ENCODE peak calls at places on chromosomes 2 and 18, in ten cellular contexts. K is IMR-90, F is HFF-Myc, V is endothelial cell, M is PC-9, R is WTC11, W is cardiac fibroblast, G is neural crest cell, C is colonic mucosa, J is AG10803. T is an unnamed sample.

GRCh38 chr2:176187306-176188217 is 906 bp upstream of the HOXD1 start:
- DNase-seq in K (no peak), F (no peak), V (peak; percentile 33), M (no peak), R (peak; percentile 24), W (no peak), G (no peak), C (peak; percentile 60), J (no peak), T (peak; percentile 31)

GRCh38 chr2:190272457-190272842 is 47.2 kb downstream of the HIBCH start:
- DNase-seq in K (no peak), F (no peak), V (no peak), M (no peak), R (no peak), W (no peak), G (no peak), C (no peak), J (no peak), T (no peak)

GRCh38 chr2:96527052-96527964 is 9.2 kb upstream of the ARID5A start:
- DNase-seq in K (peak; percentile 18), F (no peak), V (peak; percentile 59), M (no peak), R (peak; percentile 59), W (peak; percentile 29), G (peak; percentile 53), C (no peak), J (no peak), T (peak; percentile 47)

GRCh38 chr2:10331033-10331701 is 28.5 kb downstream of the HPCAL1 start:
- DNase-seq in K (no peak), F (no peak), V (no peak), M (peak; percentile 93), R (peak; percentile 42), W (peak; percentile 22), G (no peak), C (peak; percentile 78), J (peak; percentile 30), T (peak; percentile 47)

GRCh38 chr18:48785091-48785614 is 165.6 kb downstream of the SMAD7 start:
- DNase-seq in K (no peak), F (no peak), V (no peak), M (no peak), R (no peak), W (no peak), G (no peak), C (no peak), J (no peak), T (no peak)

GRCh38 chr2:231563378-231563961 is 29.2 kb upstream of the TEX44 start:
- DNase-seq in K (peak; percentile 57), F (peak; percentile 35), V (peak; percentile 56), M (peak; percentile 61), R (peak; percentile 82), W (peak; percentile 65), G (peak; percentile 43), C (peak; percentile 38), J (peak; percentile 46), T (peak; percentile 60)

GRCh38 chr2:156145469-156145868 is 187.1 kb downstream of the NR4A2 start:
- DNase-seq in K (no peak), F (no peak), V (no peak), M (no peak), R (no peak), W (no peak), G (no peak), C (no peak), J (no peak), T (no peak)

GRCh38 chr18:21452381-21452780 is 148.1 kb downstream of the ESCO1 start:
- DNase-seq in K (no peak), F (no peak), V (no peak), M (no peak), R (no peak), W (no peak), G (no peak), C (no peak), J (no peak), T (no peak)

GRCh38 chr18:47767699-47768098 is 162.8 kb downstream of the SMAD2 start:
- DNase-seq in K (no peak), F (no peak), V (no peak), M (no peak), R (no peak), W (no peak), G (no peak), C (no peak), J (no peak), T (no peak)

GRCh38 chr18:3511980-3512379 is 62.0 kb downstream of the TGIF1 start:
- DNase-seq in K (peak; percentile 68), F (peak; percentile 31), V (no peak), M (peak; percentile 51), R (no peak), W (peak; percentile 74), G (no peak), C (no peak), J (peak; percentile 83), T (no peak)

GRCh38 chr2:149020432-149020851 is 18.1 kb upstream of the LYPD6B start:
- DNase-seq in K (no peak), F (no peak), V (no peak), M (no peak), R (no peak), W (no peak), G (no peak), C (peak; percentile 70), J (no peak), T (no peak)

GRCh38 chr2:216109962-216110614 is 940 bp downstream of the XRCC5 start:
- DNase-seq in K (peak; percentile 75), F (no peak), V (no peak), M (no peak), R (no peak), W (peak; percentile 70), G (no peak), C (no peak), J (peak; percentile 76), T (no peak)

GRCh38 chr2:41963661-41964525 is 83.9 kb upstream of the PKDCC start:
- DNase-seq in K (peak; percentile 26), F (no peak), V (peak; percentile 43), M (no peak), R (peak; percentile 49), W (no peak), G (peak; percentile 31), C (peak; percentile 94), J (peak; percentile 89), T (no peak)

GRCh38 chr2:200616193-200616592 is 30.4 kb downstream of the AOX1 start:
- DNase-seq in K (no peak), F (no peak), V (no peak), M (no peak), R (no peak), W (no peak), G (no peak), C (no peak), J (no peak), T (no peak)

GRCh38 chr2:21118302-21118920 is 5.4 kb upstream of the TDRD15 start:
- DNase-seq in K (peak; percentile 14), F (no peak), V (peak; percentile 38), M (peak; percentile 15), R (peak; percentile 29), W (peak; percentile 25), G (peak; percentile 20), C (peak; percentile 26), J (peak; percentile 6), T (peak; percentile 45)

GRCh38 chr2:166167451-166167850 is 39.6 kb upstream of the SCN1A start:
- DNase-seq in K (peak; percentile 39), F (no peak), V (no peak), M (no peak), R (no peak), W (peak; percentile 18), G (no peak), C (no peak), J (no peak), T (no peak)

GRCh38 chr2:235497096-235497495 is 3.3 kb downstream of the AGAP1 start:
- DNase-seq in K (no peak), F (no peak), V (no peak), M (no peak), R (no peak), W (no peak), G (no peak), C (no peak), J (no peak), T (no peak)

GRCh38 chr2:230181245-230181644 is 38.5 kb downstream of the SP110 start:
- DNase-seq in K (no peak), F (no peak), V (no peak), M (no peak), R (no peak), W (no peak), G (no peak), C (no peak), J (no peak), T (no peak)

GRCh38 chr18:26908906-26909305 is 43.4 kb upstream of the AQP4 start:
- DNase-seq in K (no peak), F (no peak), V (no peak), M (no peak), R (no peak), W (no peak), G (no peak), C (no peak), J (no peak), T (no peak)

GRCh38 chr2:44524347-44524926 is 162.7 kb downstream of the CAMKMT start:
- DNase-seq in K (no peak), F (no peak), V (no peak), M (no peak), R (no peak), W (no peak), G (no peak), C (no peak), J (peak; percentile 28), T (no peak)
- TF ChIP-seq CTCF in K (no peak), F (no peak), V (no peak), M (no peak), R (no peak), W (no peak), G (no peak), C (no peak), J (no peak), T (no peak)

GRCh38 chr2:131040661-131041401 is 52.4 kb downstream of the FAM168B start:
- DNase-seq in K (no peak), F (no peak), V (no peak), M (no peak), R (no peak), W (peak; percentile 38), G (no peak), C (no peak), J (no peak), T (no peak)
- TF ChIP-seq CTCF in K (peak; percentile 13), F (peak; percentile 18), V (no peak), M (no peak), R (no peak), W (peak; percentile 39), G (no peak), C (no peak), J (peak; percentile 15), T (no peak)

GRCh38 chr2:129678751-129679150 is 300.7 kb upstream of the RAB6C start:
- DNase-seq in K (no peak), F (no peak), V (no peak), M (no peak), R (no peak), W (no peak), G (no peak), C (no peak), J (no peak), T (no peak)
- TF ChIP-seq CTCF in K (no peak), F (no peak), V (no peak), M (no peak), R (no peak), W (no peak), G (no peak), C (no peak), J (no peak), T (no peak)

DNA sequence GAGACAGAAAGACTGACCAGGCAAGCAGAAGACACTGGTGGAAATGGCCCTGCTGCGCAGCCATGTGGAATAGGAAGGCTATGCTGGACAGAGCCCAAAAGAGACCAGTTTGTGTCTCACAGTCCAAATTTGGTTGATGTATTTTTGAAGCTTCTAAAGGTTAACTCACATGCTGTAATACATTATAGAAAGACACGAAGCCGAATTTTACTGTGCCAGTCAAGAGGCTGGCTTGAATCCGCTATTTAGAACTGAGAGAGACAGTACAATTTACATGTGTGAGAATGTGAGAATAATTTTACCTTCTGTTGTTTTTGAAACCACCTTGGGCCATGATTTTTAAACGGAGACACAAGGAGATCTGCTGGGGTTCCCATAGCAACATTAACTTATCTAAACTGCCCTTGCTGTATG is 113.6 kb downstream of the METTL8 start:
- DNase-seq in K (no peak), F (no peak), V (no peak), M (no peak), R (no peak), W (no peak), G (no peak), C (no peak), J (no peak), T (no peak)
- TF ChIP-seq CTCF in K (no peak), F (no peak), V (no peak), M (no peak), R (no peak), W (no peak), G (no peak), C (no peak), J (no peak), T (no peak)

T was measured in glutamatergic neuron.